ENCODE peak calls at places on chromosomes 4 and X, in seven cellular contexts. U, X, W, I, J, N and B are unnamed samples.
A peak's percentile ranks its signal among the peaks of the same experiment; 100 is the strongest.

GRCh38 chrX:20514358-20514757 is 247.6 kb upstream of the RPS6KA3 start:
- DNase-seq in U (no peak), X (peak; percentile 92), W (peak; percentile 34), I (no peak), J (peak; percentile 77), N (peak; percentile 82), B (peak; percentile 79)

GRCh38 chr4:5899881-5900280 is 7.0 kb upstream of the CRMP1 start:
- DNase-seq in U (no peak), X (no peak), W (no peak), I (no peak), J (no peak), N (no peak), B (no peak)

GRCh38 chr4:106418444-106418843 is 49.9 kb upstream of the GIMD1 start:
- DNase-seq in U (no peak), X (no peak), W (no peak), I (no peak), J (no peak), N (no peak), B (no peak)

GRCh38 chrX:136531951-136532350 is at the start of gene VGLL1:
- DNase-seq in U (no peak), X (no peak), W (no peak), I (no peak), J (no peak), N (no peak), B (no peak)

GRCh38 chrX:134753185-134754008 is 95.1 kb upstream of the PLAC1 start:
- DNase-seq in U (peak; percentile 14), X (peak; percentile 75), W (peak; percentile 4), I (no peak), J (peak; percentile 21), N (no peak), B (no peak)

GRCh38 chr4:123444298-123444731 is 47.7 kb downstream of the SPRY1 start:
- DNase-seq in U (peak; percentile 50), X (peak; percentile 29), W (no peak), I (peak; percentile 65), J (no peak), N (no peak), B (no peak)

GRCh38 chr4:76377922-76378321 is 43.0 kb downstream of the CCDC158 start:
- DNase-seq in U (no peak), X (peak; percentile 31), W (peak; percentile 2), I (no peak), J (peak; percentile 31), N (peak; percentile 3), B (no peak)

GRCh38 chr4:2861631-2862436 is 18.2 kb downstream of the ADD1 start:
- DNase-seq in U (no peak), X (no peak), W (no peak), I (no peak), J (no peak), N (no peak), B (no peak)